ENCODE peak calls at places on chromosomes 5 and 9, in seven cellular contexts. K, B, W, R, G, N and X are unnamed samples.

GRCh38 chr5:168908207-168908606 is 329.0 kb upstream of the PANK3 start:
- DNase-seq in K (no peak), B (no peak), W (no peak), R (no peak), G (no peak), N (no peak), X (no peak)

GRCh38 chr5:123156577-123157296 is 67.7 kb downstream of the PRDM6 start:
- DNase-seq in K (no peak), B (no peak), W (no peak), R (no peak), G (no peak), N (no peak), X (no peak)

GRCh38 chr5:16461782-16462181 is 3.8 kb downstream of the ZNF622 start:
- DNase-seq in K (no peak), B (peak; percentile 60), W (no peak), R (no peak), G (no peak), N (no peak), X (no peak)

GRCh38 chr5:84384604-84385575 is at the start of gene EDIL3:
- DNase-seq in K (no peak), B (no peak), W (no peak), R (no peak), G (no peak), N (no peak), X (peak; percentile 62)

GRCh38 chr9:129620669-129621295 is at the start of gene C9orf50:
- DNase-seq in K (no peak), B (no peak), W (no peak), R (no peak), G (no peak), N (no peak), X (no peak)

GRCh38 chr5:94702729-94703128 is 84.3 kb downstream of the SLF1 start:
- DNase-seq in K (no peak), B (no peak), W (no peak), R (no peak), G (no peak), N (no peak), X (no peak)

GRCh38 chr9:128406848-128407391 is 13.7 kb upstream of the CERCAM start:
- DNase-seq in K (no peak), B (peak; percentile 65), W (no peak), R (no peak), G (no peak), N (no peak), X (no peak)

GRCh38 chr5:128273736-128274135 is 190.2 kb downstream of the SLC12A2 start:
- DNase-seq in K (no peak), B (no peak), W (no peak), R (no peak), G (no peak), N (no peak), X (no peak)

GRCh38 chr9:138101444-138102234 is 224.1 kb downstream of the CACNA1B start:
- DNase-seq in K (no peak), B (no peak), W (no peak), R (no peak), G (no peak), N (peak; percentile 15), X (peak; percentile 29)

GRCh38 chr5:88778736-88779135 is 104.2 kb downstream of the MEF2C start:
- DNase-seq in K (no peak), B (no peak), W (no peak), R (no peak), G (no peak), N (no peak), X (no peak)

GRCh38 chr9:106305428-106306133 is 557.4 kb upstream of the ZNF462 start:
- DNase-seq in K (no peak), B (no peak), W (no peak), R (no peak), G (no peak), N (no peak), X (no peak)

GRCh38 chr9:133458643-133459312 is 1.0 kb upstream of the CACFD1 start:
- DNase-seq in K (no peak), B (peak; percentile 41), W (no peak), R (no peak), G (no peak), N (no peak), X (peak; percentile 52)

GRCh38 chr5:93246093-93246855 is 334.7 kb downstream of the NR2F1-AS1 start:
- DNase-seq in K (no peak), B (peak; percentile 100), W (no peak), R (no peak), G (no peak), N (no peak), X (no peak)

GRCh38 chr5:98927988-98928801 is 612 bp downstream of the CHD1 start:
- DNase-seq in K (no peak), B (peak; percentile 28), W (peak; percentile 68), R (peak; percentile 75), G (no peak), N (peak; percentile 57), X (peak; percentile 82)

GRCh38 chr9:1979815-1980367 is 35.3 kb upstream of the SMARCA2 start:
- DNase-seq in K (no peak), B (no peak), W (no peak), R (no peak), G (no peak), N (no peak), X (no peak)

GRCh38 chr5:166165600-166165999 is 2125.8 kb upstream of the WWC1 start:
- DNase-seq in K (no peak), B (no peak), W (no peak), R (no peak), G (no peak), N (no peak), X (no peak)

GRCh38 chr5:173733831-173734491 is 117.5 kb upstream of the BOD1 start:
- DNase-seq in K (no peak), B (no peak), W (no peak), R (no peak), G (no peak), N (no peak), X (no peak)

GRCh38 chr5:39414429-39414828 is 10.4 kb downstream of the DAB2 start:
- DNase-seq in K (no peak), B (no peak), W (no peak), R (no peak), G (no peak), N (no peak), X (no peak)

GRCh38 chr5:30605693-30606268 is 587.7 kb upstream of the CDH6 start:
- DNase-seq in K (no peak), B (peak; percentile 98), W (no peak), R (no peak), G (no peak), N (no peak), X (no peak)

GRCh38 chr5:143001764-143002351 is 231.7 kb downstream of the ARHGAP26 start:
- DNase-seq in K (no peak), B (no peak), W (no peak), R (no peak), G (no peak), N (no peak), X (no peak)

GRCh38 chr9:79671558-79671957 is 99.8 kb downstream of the TLE4 start:
- DNase-seq in K (no peak), B (no peak), W (no peak), R (no peak), G (no peak), N (no peak), X (no peak)

GRCh38 chr5:134549714-134550113 is 24.2 kb downstream of the JADE2 start:
- DNase-seq in K (no peak), B (no peak), W (no peak), R (no peak), G (no peak), N (no peak), X (no peak)

GRCh38 chr9:98010450-98010849 is 27.3 kb downstream of the ANP32B start:
- DNase-seq in K (no peak), B (no peak), W (no peak), R (no peak), G (no peak), N (no peak), X (peak; percentile 21)
- TF ChIP-seq POLR2AphosphoS5 in K (no peak), B (no peak), W (no peak), R (peak; percentile 56), G (no peak), N (no peak), X (no peak)

DNA sequence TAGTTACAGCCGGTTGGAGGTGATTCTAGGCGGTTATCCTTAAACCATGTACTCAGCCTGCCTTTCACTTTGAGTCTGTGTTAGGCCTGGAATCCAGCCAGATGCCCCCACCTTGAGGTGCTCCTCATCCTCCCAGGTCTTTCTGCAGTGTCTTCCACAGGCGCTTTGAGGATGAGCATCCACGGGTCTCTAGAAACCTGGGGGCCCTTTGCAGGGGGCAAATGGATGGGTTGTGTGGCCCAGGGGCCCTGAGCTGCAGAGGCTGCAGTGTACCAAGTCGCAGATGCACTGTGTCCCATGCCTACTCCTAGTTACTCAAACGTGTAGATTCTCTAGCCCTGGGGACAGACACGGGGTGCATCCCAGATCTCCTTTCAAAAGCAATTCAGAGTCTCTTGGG is 242.1 kb upstream of the IRX1 start:
- DNase-seq in K (no peak), B (no peak), W (no peak), R (no peak), G (no peak), N (peak; percentile 9), X (no peak)
- TF ChIP-seq POLR2AphosphoS5 in K (no peak), B (no peak), W (no peak), R (no peak), G (no peak), N (no peak), X (no peak)

GRCh38 chr5:139659673-139660072 is 11.5 kb downstream of the CXXC5 start:
- DNase-seq in K (no peak), B (no peak), W (no peak), R (no peak), G (no peak), N (no peak), X (no peak)

GRCh38 chr5:139660916-139661814 is 13.0 kb downstream of the CXXC5 start:
- DNase-seq in K (peak; percentile 63), B (no peak), W (peak; percentile 85), R (peak; percentile 95), G (peak; percentile 55), N (peak; percentile 87), X (peak; percentile 84)

GRCh38 chr5:139658928-139659667 is 10.9 kb downstream of the CXXC5 start:
- DNase-seq in K (no peak), B (no peak), W (no peak), R (peak; percentile 58), G (no peak), N (peak; percentile 57), X (no peak)

GRCh38 chr5:139658501-139658927 is 10.4 kb downstream of the CXXC5 start:
- DNase-seq in K (no peak), B (no peak), W (no peak), R (no peak), G (no peak), N (no peak), X (no peak)

GRCh38 chr5:139660105-139660915 is 12.2 kb downstream of the CXXC5 start:
- DNase-seq in K (no peak), B (no peak), W (peak; percentile 91), R (no peak), G (no peak), N (peak; percentile 92), X (peak; percentile 81)
- TF ChIP-seq POLR2AphosphoS5 in K (peak; percentile 73), B (no peak), W (peak; percentile 45), R (no peak), G (no peak), N (peak; percentile 85), X (peak; percentile 64)

DNA sequence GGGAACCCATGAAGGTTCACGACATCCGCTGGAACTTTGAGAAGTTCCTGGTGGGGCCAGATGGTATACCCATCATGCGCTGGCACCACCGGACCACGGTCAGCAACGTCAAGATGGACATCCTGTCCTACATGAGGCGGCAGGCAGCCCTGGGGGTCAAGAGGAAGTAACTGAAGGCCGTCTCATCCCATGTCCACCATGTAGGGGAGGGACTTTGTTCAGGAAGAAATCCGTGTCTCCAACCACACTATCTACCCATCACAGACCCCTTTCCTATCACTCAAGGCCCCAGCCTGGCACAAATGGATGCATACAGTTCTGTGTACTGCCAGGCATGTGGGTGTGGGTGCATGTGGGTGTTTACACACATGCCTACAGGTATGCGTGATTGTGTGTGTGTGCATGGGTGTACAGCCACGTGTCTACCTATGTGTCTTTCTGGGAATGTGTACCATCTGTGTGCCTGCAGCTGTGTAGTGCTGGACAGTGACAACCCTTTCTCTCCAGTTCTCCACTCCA is 7.6 kb downstream of the GPX3 start:
- DNase-seq in K (no peak), B (no peak), W (no peak), R (no peak), G (no peak), N (no peak), X (no peak)
- TF ChIP-seq POLR2AphosphoS5 in K (no peak), B (peak; percentile 38), W (peak; percentile 73), R (peak; percentile 21), G (no peak), N (no peak), X (no peak)